ENCODE peak calls at places on chromosomes 16 and 17, in eight cellular contexts. D is fibroblast of pulmonary artery, K is endothelial cell, I is upper lobe of right lung, Z is natural killer cell, G is pancreas, N is lower lobe of right lung, Q is cardiac fibroblast. P is an unnamed sample.

GRCh38 chr16:49528035-49528434 is 154.4 kb downstream of the C16orf78 start:
- DNase-seq in D (peak; percentile 26), K (no peak), I (no peak), Z (no peak), G (no peak), N (no peak), Q (peak; percentile 37), P (no peak)

GRCh38 chr17:74024871-74025531 is 178.5 kb upstream of the RPL38 start:
- DNase-seq in D (no peak), K (no peak), I (no peak), Z (no peak), G (no peak), N (no peak), Q (no peak), P (no peak)

GRCh38 chr17:16622540-16623277 is 30.9 kb downstream of the ZNF624 start:
- DNase-seq in D (no peak), K (no peak), I (no peak), Z (no peak), G (no peak), N (no peak), Q (no peak), P (no peak)

GRCh38 chr17:64115043-64115698 is 14.8 kb downstream of the ERN1 start:
- DNase-seq in D (peak; percentile 68), K (no peak), I (no peak), Z (no peak), G (no peak), N (no peak), Q (peak; percentile 76), P (peak; percentile 73)

GRCh38 chr16:70576431-70577255 is 53.0 kb downstream of the SF3B3 start:
- DNase-seq in D (peak; percentile 83), K (no peak), I (no peak), Z (no peak), G (no peak), N (no peak), Q (peak; percentile 80), P (no peak)

GRCh38 chr17:73231363-73231762 is 30.3 kb downstream of the CPSF4L start:
- DNase-seq in D (peak; percentile 23), K (peak; percentile 14), I (no peak), Z (no peak), G (no peak), N (no peak), Q (peak; percentile 28), P (no peak)

GRCh38 chr17:48571024-48571818 is 6.9 kb downstream of the HOXB4 start:
- DNase-seq in D (no peak), K (no peak), I (no peak), Z (no peak), G (no peak), N (no peak), Q (no peak), P (no peak)

GRCh38 chr17:64306850-64307463 is 43.9 kb upstream of the TEX2 start:
- DNase-seq in D (peak; percentile 88), K (peak; percentile 66), I (peak; percentile 77), Z (peak; percentile 59), G (no peak), N (peak; percentile 75), Q (peak; percentile 91), P (no peak)

GRCh38 chr16:90002759-90003158 is 16.5 kb downstream of the DBNDD1 start:
- DNase-seq in D (no peak), K (no peak), I (no peak), Z (no peak), G (no peak), N (no peak), Q (no peak), P (no peak)

GRCh38 chr16:67927131-67927941 is 4.3 kb downstream of the CTRL start:
- DNase-seq in D (no peak), K (no peak), I (no peak), Z (no peak), G (peak; percentile 89), N (no peak), Q (no peak), P (no peak)

GRCh38 chr17:41140360-41141132 is at the start of gene KRTAP4-6:
- DNase-seq in D (no peak), K (no peak), I (no peak), Z (no peak), G (no peak), N (no peak), Q (no peak), P (no peak)

GRCh38 chr17:44971776-44972483 is 3.8 kb upstream of the C1QL1 start:
- DNase-seq in D (no peak), K (no peak), I (no peak), Z (no peak), G (no peak), N (no peak), Q (peak; percentile 24), P (no peak)

GRCh38 chr16:68077866-68078725 is 7.1 kb upstream of the NFATC3 start:
- DNase-seq in D (no peak), K (no peak), I (no peak), Z (no peak), G (no peak), N (no peak), Q (no peak), P (no peak)

GRCh38 chr16:68236804-68237242 is 896 bp upstream of the ESRP2 start:
- DNase-seq in D (no peak), K (no peak), I (peak; percentile 69), Z (no peak), G (peak; percentile 80), N (no peak), Q (no peak), P (no peak)

GRCh38 chr16:31134091-31134571 is 1.4 kb downstream of the PRSS8 start:
- DNase-seq in D (no peak), K (no peak), I (no peak), Z (no peak), G (no peak), N (no peak), Q (no peak), P (no peak)

GRCh38 chr16:31135535-31136286 is at the start of gene PRSS8:
- DNase-seq in D (no peak), K (no peak), I (peak; percentile 95), Z (no peak), G (peak; percentile 98), N (peak; percentile 92), Q (no peak), P (no peak)

GRCh38 chr16:31136287-31136662 is 748 bp upstream of the PRSS8 start:
- DNase-seq in D (no peak), K (no peak), I (no peak), Z (no peak), G (no peak), N (no peak), Q (no peak), P (no peak)

GRCh38 chr16:31132979-31133599 is 2.4 kb downstream of the PRSS8 start:
- DNase-seq in D (no peak), K (no peak), I (no peak), Z (no peak), G (peak; percentile 59), N (no peak), Q (no peak), P (no peak)

DNA sequence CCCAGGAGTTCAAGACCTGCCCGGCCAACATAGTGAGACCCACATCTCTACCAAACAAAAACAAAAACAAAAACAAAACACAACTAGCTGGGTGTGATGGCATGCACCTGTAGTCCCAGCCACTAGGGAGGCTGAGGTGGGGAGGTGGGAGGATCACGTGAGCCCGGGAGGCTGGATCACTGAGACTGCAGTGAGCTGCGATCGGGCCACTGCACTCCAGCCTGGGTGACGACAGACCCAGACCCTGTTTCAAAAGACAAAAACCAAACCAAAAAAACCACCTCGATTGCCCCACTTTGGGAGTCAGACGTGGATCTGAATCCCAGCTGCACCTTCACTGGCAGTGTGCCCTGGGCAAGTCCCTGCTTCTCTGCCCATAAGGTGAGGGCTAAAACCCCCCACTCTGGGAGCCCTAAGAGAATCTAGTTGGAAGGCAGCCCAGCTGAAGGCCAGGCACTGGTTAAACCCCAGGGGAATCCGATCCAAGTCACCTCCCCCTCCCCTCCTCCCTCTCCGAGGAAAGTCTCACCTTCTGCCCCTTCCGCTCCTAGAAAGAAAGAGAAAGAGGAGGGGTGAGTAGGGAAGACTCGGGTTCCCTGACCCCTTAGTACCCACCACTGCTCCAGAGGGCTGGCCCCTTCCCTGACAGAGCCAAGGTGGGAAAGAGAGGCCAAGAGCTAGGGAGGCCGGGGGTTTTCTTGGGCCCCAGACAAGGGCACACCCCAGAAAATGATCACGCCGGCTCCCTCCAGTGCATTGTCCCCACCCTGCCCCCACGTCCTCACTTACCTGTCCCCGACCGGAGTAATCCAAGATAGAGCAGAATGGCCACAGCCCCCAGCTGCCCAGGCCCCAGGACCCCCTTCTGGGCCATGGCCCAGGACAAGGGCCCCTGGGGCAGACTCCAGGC is 647 bp downstream of the PRSS8 start:
- DNase-seq in D (no peak), K (no peak), I (peak; percentile 88), Z (no peak), G (peak; percentile 87), N (peak; percentile 83), Q (no peak), P (no peak)
- TF ChIP-seq CTCF in D (no peak), K (no peak), I (no peak), Z (no peak), G (no peak), N (no peak), Q (no peak), P (no peak)

DNA sequence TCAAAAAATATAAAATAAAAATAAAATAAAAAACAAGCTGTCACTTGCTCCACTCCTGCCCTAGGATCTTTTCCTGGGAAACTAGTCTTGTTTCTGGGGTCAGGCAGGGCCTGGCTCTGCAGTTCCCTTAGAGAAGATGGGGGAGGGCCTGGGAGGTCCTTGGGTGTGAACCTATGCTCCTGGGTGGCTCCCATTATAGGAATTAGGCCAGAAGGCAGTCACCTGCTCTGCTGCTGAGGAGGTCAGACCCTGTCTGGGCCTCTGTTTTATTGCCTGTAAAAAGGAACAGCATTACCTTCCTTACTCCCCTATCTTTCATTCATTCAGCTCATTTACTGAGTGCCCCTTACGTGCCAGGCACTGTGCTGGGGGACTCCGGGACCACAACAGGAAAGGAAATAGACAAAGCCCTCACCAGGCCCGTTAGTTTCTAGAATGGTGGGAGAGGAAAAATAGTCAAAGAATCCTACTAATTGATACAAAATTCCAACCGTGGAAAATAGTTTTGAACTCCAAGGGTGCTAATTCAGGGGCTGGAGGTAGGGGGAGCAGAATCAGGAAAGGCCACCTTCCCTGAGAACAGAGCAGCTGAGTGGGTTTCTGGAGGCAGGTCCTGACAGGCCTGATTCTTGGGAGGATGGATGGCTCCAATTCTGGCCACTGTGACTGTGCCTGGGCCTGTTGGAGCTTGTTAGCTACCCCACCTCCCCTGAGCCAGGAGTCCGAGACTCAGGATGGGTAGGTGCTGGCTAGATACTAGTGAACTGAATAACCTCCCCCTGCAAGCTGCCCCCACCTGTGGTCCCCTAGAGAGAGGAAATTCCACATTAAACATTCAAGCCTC is 1.3 kb upstream of the SLC46A1 start:
- DNase-seq in D (no peak), K (no peak), I (no peak), Z (no peak), G (no peak), N (peak; percentile 23), Q (no peak), P (no peak)
- TF ChIP-seq CTCF in D (no peak), K (no peak), I (no peak), Z (no peak), G (no peak), N (no peak), Q (no peak), P (no peak)

GRCh38 chr17:67568961-67569360 is 148.8 kb upstream of the NOL11 start:
- DNase-seq in D (no peak), K (no peak), I (no peak), Z (no peak), G (no peak), N (no peak), Q (no peak), P (no peak)
- TF ChIP-seq CTCF in D (no peak), K (no peak), I (no peak), Z (no peak), G (no peak), N (no peak), Q (no peak), P (no peak)

DNA sequence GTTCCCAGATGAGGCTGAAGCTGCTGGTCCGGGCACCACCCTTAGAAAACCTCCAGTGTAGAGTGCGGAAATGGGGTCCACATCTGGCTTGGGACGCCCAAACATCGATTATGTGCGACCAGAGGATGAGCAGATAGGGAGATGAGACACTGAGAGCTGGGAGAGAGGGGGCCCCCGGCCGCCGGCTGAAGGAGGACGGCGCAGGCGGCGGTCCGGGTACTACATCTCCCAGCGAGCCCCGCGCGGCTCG is 182 bp upstream of the SPECC1 start:
- DNase-seq in D (no peak), K (no peak), I (peak; percentile 88), Z (no peak), G (no peak), N (peak; percentile 84), Q (no peak), P (no peak)
- TF ChIP-seq CTCF in D (no peak), K (peak; percentile 98), I (no peak), Z (no peak), G (no peak), N (no peak), Q (no peak), P (no peak)